ENCODE peak calls at places on chromosomes 7 and 10, in nine cellular contexts. One of them, this sample, is unnamed.

GRCh38 chr7:966291-967069 is 8.9 kb downstream of the COX19 start:
- DNase-seq in Jurkat, Clone E6-1: no peak
- DNase-seq in NCI-H510A: no peak
- DNase-seq in GM23248: no peak
- DNase-seq in NCI-H774: no peak
- DNase-seq in stimulated activated CD8-positive, alpha-beta memory T cell treated with anti-CD3 and anti-CD28 coated beads, Interleukin-15, amount 100 ng/mL, for 24 hours: no peak
- DNase-seq in activated gamma-delta T cell treated with anti-CD3 and anti-CD28 coated beads, Interleukin-2, amount 50 U/mL, for 16 hours: no peak
- DNase-seq in NAMALWA: no peak
- DNase-seq in upper lobe of right lung: no peak
- DNase-seq in this sample: peak; percentile 59

GRCh38 chr10:11869211-11869610 is 46.1 kb downstream of the PROSER2 start:
- DNase-seq in Jurkat, Clone E6-1: no peak
- DNase-seq in NCI-H510A: no peak
- DNase-seq in GM23248: no peak
- DNase-seq in NCI-H774: no peak
- DNase-seq in stimulated activated CD8-positive, alpha-beta memory T cell treated with anti-CD3 and anti-CD28 coated beads, Interleukin-15, amount 100 ng/mL, for 24 hours: no peak
- DNase-seq in activated gamma-delta T cell treated with anti-CD3 and anti-CD28 coated beads, Interleukin-2, amount 50 U/mL, for 16 hours: no peak
- DNase-seq in NAMALWA: no peak
- DNase-seq in upper lobe of right lung: no peak
- DNase-seq in this sample: no peak

GRCh38 chr10:27372095-27372494 is 131.5 kb upstream of the ACBD5 start:
- DNase-seq in Jurkat, Clone E6-1: no peak
- DNase-seq in NCI-H510A: no peak
- DNase-seq in GM23248: peak; percentile 43
- DNase-seq in NCI-H774: no peak
- DNase-seq in stimulated activated CD8-positive, alpha-beta memory T cell treated with anti-CD3 and anti-CD28 coated beads, Interleukin-15, amount 100 ng/mL, for 24 hours: no peak
- DNase-seq in activated gamma-delta T cell treated with anti-CD3 and anti-CD28 coated beads, Interleukin-2, amount 50 U/mL, for 16 hours: no peak
- DNase-seq in NAMALWA: no peak
- DNase-seq in upper lobe of right lung: no peak
- DNase-seq in this sample: no peak

GRCh38 chr7:105806592-105807266 is 69.7 kb downstream of the ATXN7L1 start:
- DNase-seq in Jurkat, Clone E6-1: no peak
- DNase-seq in NCI-H510A: no peak
- DNase-seq in GM23248: peak; percentile 92
- DNase-seq in NCI-H774: no peak
- DNase-seq in stimulated activated CD8-positive, alpha-beta memory T cell treated with anti-CD3 and anti-CD28 coated beads, Interleukin-15, amount 100 ng/mL, for 24 hours: no peak
- DNase-seq in activated gamma-delta T cell treated with anti-CD3 and anti-CD28 coated beads, Interleukin-2, amount 50 U/mL, for 16 hours: peak; percentile 39
- DNase-seq in NAMALWA: no peak
- DNase-seq in upper lobe of right lung: no peak
- DNase-seq in this sample: no peak

GRCh38 chr10:16853201-16853600 is 36.0 kb upstream of the RSU1 start:
- DNase-seq in Jurkat, Clone E6-1: peak; percentile 44
- DNase-seq in NCI-H510A: no peak
- DNase-seq in GM23248: peak; percentile 47
- DNase-seq in NCI-H774: no peak
- DNase-seq in stimulated activated CD8-positive, alpha-beta memory T cell treated with anti-CD3 and anti-CD28 coated beads, Interleukin-15, amount 100 ng/mL, for 24 hours: no peak
- DNase-seq in activated gamma-delta T cell treated with anti-CD3 and anti-CD28 coated beads, Interleukin-2, amount 50 U/mL, for 16 hours: no peak
- DNase-seq in NAMALWA: peak; percentile 12
- DNase-seq in upper lobe of right lung: no peak
- DNase-seq in this sample: no peak

GRCh38 chr10:60955957-60956425 is 12.0 kb upstream of the RHOBTB1 start:
- DNase-seq in Jurkat, Clone E6-1: no peak
- DNase-seq in NCI-H510A: no peak
- DNase-seq in GM23248: peak; percentile 75
- DNase-seq in NCI-H774: peak; percentile 3
- DNase-seq in stimulated activated CD8-positive, alpha-beta memory T cell treated with anti-CD3 and anti-CD28 coated beads, Interleukin-15, amount 100 ng/mL, for 24 hours: no peak
- DNase-seq in activated gamma-delta T cell treated with anti-CD3 and anti-CD28 coated beads, Interleukin-2, amount 50 U/mL, for 16 hours: no peak
- DNase-seq in NAMALWA: no peak
- DNase-seq in upper lobe of right lung: no peak
- DNase-seq in this sample: no peak

GRCh38 chr7:42432644-42433043 is 195.6 kb upstream of the GLI3 start:
- DNase-seq in Jurkat, Clone E6-1: no peak
- DNase-seq in NCI-H510A: no peak
- DNase-seq in GM23248: no peak
- DNase-seq in NCI-H774: no peak
- DNase-seq in stimulated activated CD8-positive, alpha-beta memory T cell treated with anti-CD3 and anti-CD28 coated beads, Interleukin-15, amount 100 ng/mL, for 24 hours: no peak
- DNase-seq in activated gamma-delta T cell treated with anti-CD3 and anti-CD28 coated beads, Interleukin-2, amount 50 U/mL, for 16 hours: no peak
- DNase-seq in NAMALWA: no peak
- DNase-seq in upper lobe of right lung: no peak
- DNase-seq in this sample: no peak

GRCh38 chr10:98364432-98365102 is 50.4 kb downstream of the PYROXD2 start:
- DNase-seq in Jurkat, Clone E6-1: no peak
- DNase-seq in NCI-H510A: no peak
- DNase-seq in GM23248: no peak
- DNase-seq in NCI-H774: no peak
- DNase-seq in stimulated activated CD8-positive, alpha-beta memory T cell treated with anti-CD3 and anti-CD28 coated beads, Interleukin-15, amount 100 ng/mL, for 24 hours: no peak
- DNase-seq in activated gamma-delta T cell treated with anti-CD3 and anti-CD28 coated beads, Interleukin-2, amount 50 U/mL, for 16 hours: no peak
- DNase-seq in NAMALWA: peak; percentile 6
- DNase-seq in upper lobe of right lung: no peak
- DNase-seq in this sample: no peak

GRCh38 chr10:73865459-73866442 is 8.6 kb downstream of the CAMK2G start:
- DNase-seq in Jurkat, Clone E6-1: peak; percentile 76
- DNase-seq in NCI-H510A: no peak
- DNase-seq in GM23248: no peak
- DNase-seq in NCI-H774: no peak
- DNase-seq in stimulated activated CD8-positive, alpha-beta memory T cell treated with anti-CD3 and anti-CD28 coated beads, Interleukin-15, amount 100 ng/mL, for 24 hours: no peak
- DNase-seq in activated gamma-delta T cell treated with anti-CD3 and anti-CD28 coated beads, Interleukin-2, amount 50 U/mL, for 16 hours: peak; percentile 20
- DNase-seq in NAMALWA: peak; percentile 28
- DNase-seq in upper lobe of right lung: peak; percentile 75
- DNase-seq in this sample: peak; percentile 80